ENCODE peak calls at places on chromosome 17, in nine cellular contexts. One of them, this sample, is unnamed.

GRCh38 chr17:56762988-56763387 is 70.7 kb downstream of the C17orf67 start:
- DNase-seq in GF-D8: no peak
- DNase-seq in T-helper 1 cell: no peak
- DNase-seq in T-helper 22 cell: no peak
- DNase-seq in fibroblast of mammary gland: no peak
- DNase-seq in midbrain: no peak
- DNase-seq in stimulated activated CD8-positive, alpha-beta memory T cell treated with anti-CD3 and anti-CD28 coated beads, Interleukin-7, amount 100 ng/mL, for 1 hour: no peak
- DNase-seq in HTR-8/SVneo: no peak
- DNase-seq in T47D: no peak
- DNase-seq in this sample: no peak

GRCh38 chr17:67164298-67164697 is 80.7 kb downstream of the HELZ start:
- DNase-seq in GF-D8: no peak
- DNase-seq in T-helper 1 cell: no peak
- DNase-seq in T-helper 22 cell: no peak
- DNase-seq in fibroblast of mammary gland: no peak
- DNase-seq in midbrain: no peak
- DNase-seq in stimulated activated CD8-positive, alpha-beta memory T cell treated with anti-CD3 and anti-CD28 coated beads, Interleukin-7, amount 100 ng/mL, for 1 hour: no peak
- DNase-seq in HTR-8/SVneo: no peak
- DNase-seq in T47D: no peak
- DNase-seq in this sample: peak; percentile 27

GRCh38 chr17:61057257-61057656 is 342.4 kb upstream of the TBX2 start:
- DNase-seq in GF-D8: no peak
- DNase-seq in T-helper 1 cell: no peak
- DNase-seq in T-helper 22 cell: no peak
- DNase-seq in fibroblast of mammary gland: no peak
- DNase-seq in midbrain: no peak
- DNase-seq in stimulated activated CD8-positive, alpha-beta memory T cell treated with anti-CD3 and anti-CD28 coated beads, Interleukin-7, amount 100 ng/mL, for 1 hour: no peak
- DNase-seq in HTR-8/SVneo: no peak
- DNase-seq in T47D: no peak
- DNase-seq in this sample: no peak

GRCh38 chr17:45413498-45413923 is 19.2 kb downstream of the ARHGAP27 start:
- DNase-seq in GF-D8: peak; percentile 15
- DNase-seq in T-helper 1 cell: no peak
- DNase-seq in T-helper 22 cell: no peak
- DNase-seq in fibroblast of mammary gland: no peak
- DNase-seq in midbrain: peak; percentile 23
- DNase-seq in stimulated activated CD8-positive, alpha-beta memory T cell treated with anti-CD3 and anti-CD28 coated beads, Interleukin-7, amount 100 ng/mL, for 1 hour: no peak
- DNase-seq in HTR-8/SVneo: no peak
- DNase-seq in T47D: no peak
- DNase-seq in this sample: no peak

GRCh38 chr17:37438141-37438540 is 31.5 kb downstream of the TADA2A start:
- DNase-seq in GF-D8: no peak
- DNase-seq in T-helper 1 cell: no peak
- DNase-seq in T-helper 22 cell: no peak
- DNase-seq in fibroblast of mammary gland: no peak
- DNase-seq in midbrain: no peak
- DNase-seq in stimulated activated CD8-positive, alpha-beta memory T cell treated with anti-CD3 and anti-CD28 coated beads, Interleukin-7, amount 100 ng/mL, for 1 hour: no peak
- DNase-seq in HTR-8/SVneo: no peak
- DNase-seq in T47D: no peak
- DNase-seq in this sample: no peak

GRCh38 chr17:9842057-9842758 is 16.5 kb downstream of the GLP2R start:
- DNase-seq in GF-D8: no peak
- DNase-seq in T-helper 1 cell: no peak
- DNase-seq in T-helper 22 cell: no peak
- DNase-seq in fibroblast of mammary gland: peak; percentile 80
- DNase-seq in midbrain: peak; percentile 35
- DNase-seq in stimulated activated CD8-positive, alpha-beta memory T cell treated with anti-CD3 and anti-CD28 coated beads, Interleukin-7, amount 100 ng/mL, for 1 hour: no peak
- DNase-seq in HTR-8/SVneo: no peak
- DNase-seq in T47D: no peak
- DNase-seq in this sample: no peak

GRCh38 chr17:78168906-78169793 is 769 bp downstream of the SYNGR2 start:
- DNase-seq in GF-D8: no peak
- DNase-seq in T-helper 1 cell: peak; percentile 60
- DNase-seq in T-helper 22 cell: peak; percentile 70
- DNase-seq in fibroblast of mammary gland: no peak
- DNase-seq in midbrain: peak; percentile 22
- DNase-seq in stimulated activated CD8-positive, alpha-beta memory T cell treated with anti-CD3 and anti-CD28 coated beads, Interleukin-7, amount 100 ng/mL, for 1 hour: no peak
- DNase-seq in HTR-8/SVneo: peak; percentile 91
- DNase-seq in T47D: peak; percentile 95
- DNase-seq in this sample: peak; percentile 67

GRCh38 chr17:59785091-59785799 is 77.8 kb downstream of the VMP1 start:
- DNase-seq in GF-D8: peak; percentile 26
- DNase-seq in T-helper 1 cell: no peak
- DNase-seq in T-helper 22 cell: no peak
- DNase-seq in fibroblast of mammary gland: peak; percentile 41
- DNase-seq in midbrain: no peak
- DNase-seq in stimulated activated CD8-positive, alpha-beta memory T cell treated with anti-CD3 and anti-CD28 coated beads, Interleukin-7, amount 100 ng/mL, for 1 hour: no peak
- DNase-seq in HTR-8/SVneo: no peak
- DNase-seq in T47D: no peak
- DNase-seq in this sample: no peak

GRCh38 chr17:82965371-82965770 is 114.0 kb upstream of the METRNL start:
- DNase-seq in GF-D8: no peak
- DNase-seq in T-helper 1 cell: no peak
- DNase-seq in T-helper 22 cell: no peak
- DNase-seq in fibroblast of mammary gland: no peak
- DNase-seq in midbrain: no peak
- DNase-seq in stimulated activated CD8-positive, alpha-beta memory T cell treated with anti-CD3 and anti-CD28 coated beads, Interleukin-7, amount 100 ng/mL, for 1 hour: no peak
- DNase-seq in HTR-8/SVneo: no peak
- DNase-seq in T47D: no peak
- DNase-seq in this sample: no peak

GRCh38 chr17:39627170-39627716 is 491 bp downstream of the PPP1R1B start:
- DNase-seq in GF-D8: no peak
- DNase-seq in T-helper 1 cell: no peak
- DNase-seq in T-helper 22 cell: no peak
- DNase-seq in fibroblast of mammary gland: no peak
- DNase-seq in midbrain: no peak
- DNase-seq in stimulated activated CD8-positive, alpha-beta memory T cell treated with anti-CD3 and anti-CD28 coated beads, Interleukin-7, amount 100 ng/mL, for 1 hour: no peak
- DNase-seq in HTR-8/SVneo: no peak
- DNase-seq in T47D: no peak
- DNase-seq in this sample: no peak

GRCh38 chr17:62093188-62094155 is 28.4 kb upstream of the MED13 start:
- DNase-seq in GF-D8: no peak
- DNase-seq in T-helper 1 cell: no peak
- DNase-seq in T-helper 22 cell: no peak
- DNase-seq in fibroblast of mammary gland: peak; percentile 98
- DNase-seq in midbrain: no peak
- DNase-seq in stimulated activated CD8-positive, alpha-beta memory T cell treated with anti-CD3 and anti-CD28 coated beads, Interleukin-7, amount 100 ng/mL, for 1 hour: no peak
- DNase-seq in HTR-8/SVneo: peak; percentile 59
- DNase-seq in T47D: no peak
- DNase-seq in this sample: no peak

GRCh38 chr17:9890124-9890523 is 14.9 kb downstream of the RCVRN start:
- DNase-seq in GF-D8: no peak
- DNase-seq in T-helper 1 cell: no peak
- DNase-seq in T-helper 22 cell: no peak
- DNase-seq in fibroblast of mammary gland: peak; percentile 34
- DNase-seq in midbrain: no peak
- DNase-seq in stimulated activated CD8-positive, alpha-beta memory T cell treated with anti-CD3 and anti-CD28 coated beads, Interleukin-7, amount 100 ng/mL, for 1 hour: no peak
- DNase-seq in HTR-8/SVneo: peak; percentile 51
- DNase-seq in T47D: no peak
- DNase-seq in this sample: peak; percentile 74

GRCh38 chr17:40530988-40531971 is 29.9 kb upstream of the TNS4 start:
- DNase-seq in GF-D8: no peak
- DNase-seq in T-helper 1 cell: peak; percentile 42
- DNase-seq in T-helper 22 cell: peak; percentile 31
- DNase-seq in fibroblast of mammary gland: no peak
- DNase-seq in midbrain: no peak
- DNase-seq in stimulated activated CD8-positive, alpha-beta memory T cell treated with anti-CD3 and anti-CD28 coated beads, Interleukin-7, amount 100 ng/mL, for 1 hour: no peak
- DNase-seq in HTR-8/SVneo: no peak
- DNase-seq in T47D: no peak
- DNase-seq in this sample: no peak

GRCh38 chr17:2093349-2093748 is 38.4 kb downstream of the HIC1 start:
- DNase-seq in GF-D8: no peak
- DNase-seq in T-helper 1 cell: no peak
- DNase-seq in T-helper 22 cell: no peak
- DNase-seq in fibroblast of mammary gland: no peak
- DNase-seq in midbrain: no peak
- DNase-seq in stimulated activated CD8-positive, alpha-beta memory T cell treated with anti-CD3 and anti-CD28 coated beads, Interleukin-7, amount 100 ng/mL, for 1 hour: no peak
- DNase-seq in HTR-8/SVneo: no peak
- DNase-seq in T47D: no peak
- DNase-seq in this sample: no peak

GRCh38 chr17:19010729-19011505 is 6.4 kb upstream of the FAM83G start:
- DNase-seq in GF-D8: no peak
- DNase-seq in T-helper 1 cell: no peak
- DNase-seq in T-helper 22 cell: no peak
- DNase-seq in fibroblast of mammary gland: peak; percentile 14
- DNase-seq in midbrain: no peak
- DNase-seq in stimulated activated CD8-positive, alpha-beta memory T cell treated with anti-CD3 and anti-CD28 coated beads, Interleukin-7, amount 100 ng/mL, for 1 hour: no peak
- DNase-seq in HTR-8/SVneo: no peak
- DNase-seq in T47D: no peak
- DNase-seq in this sample: no peak

GRCh38 chr17:74532115-74532514 is 840 bp upstream of the CD300LB start:
- DNase-seq in GF-D8: peak; percentile 99
- DNase-seq in T-helper 1 cell: no peak
- DNase-seq in T-helper 22 cell: no peak
- DNase-seq in fibroblast of mammary gland: no peak
- DNase-seq in midbrain: peak; percentile 47
- DNase-seq in stimulated activated CD8-positive, alpha-beta memory T cell treated with anti-CD3 and anti-CD28 coated beads, Interleukin-7, amount 100 ng/mL, for 1 hour: peak; percentile 4
- DNase-seq in HTR-8/SVneo: no peak
- DNase-seq in T47D: no peak
- DNase-seq in this sample: no peak

GRCh38 chr17:47237841-47238240 is 15.8 kb upstream of the ITGB3 start:
- DNase-seq in GF-D8: no peak
- DNase-seq in T-helper 1 cell: no peak
- DNase-seq in T-helper 22 cell: no peak
- DNase-seq in fibroblast of mammary gland: no peak
- DNase-seq in midbrain: no peak
- DNase-seq in stimulated activated CD8-positive, alpha-beta memory T cell treated with anti-CD3 and anti-CD28 coated beads, Interleukin-7, amount 100 ng/mL, for 1 hour: no peak
- DNase-seq in HTR-8/SVneo: no peak
- DNase-seq in T47D: no peak
- DNase-seq in this sample: no peak

This sample was measured in cardiac muscle cell.